ENCODE peak calls at places on chromosome 22, in ten cellular contexts. S is glutamatergic neuron, R is Ammon's horn, H is lower leg skin, P is hypothalamus, Y is spleen, I is caudate nucleus, O is NCI-H1694, B is Peyer's patch, F is amniotic stem cell. X is an unnamed sample.

GRCh38 chr22:27378994-27379393 is 422.6 kb downstream of the MN1 start:
- DNase-seq in O (peak), Y (no peak), B (no peak), R (no peak), H (no peak), P (no peak), I (no peak), F (no peak), S (no peak), X (no peak)

GRCh38 chr22:24588370-24588755 is 4.5 kb downstream of the LRRC75B start:
- DNase-seq in R (peak), O (no peak), P (peak), F (no peak), S (no peak), Y (no peak), I (peak), B (no peak), H (no peak), X (no peak)

GRCh38 chr22:46537946-46538815 is 761 bp upstream of the CELSR1 start:
- DNase-seq in P (no peak), F (no peak), I (no peak), H (no peak), R (no peak), Y (no peak), S (peak), O (no peak), B (no peak), X (no peak)

GRCh38 chr22:44729391-44730012 is 22.9 kb upstream of the ARHGAP8 start:
- DNase-seq in F (no peak), R (peak), Y (peak), H (no peak), S (no peak), P (no peak), I (peak), B (no peak), O (no peak), X (no peak)

GRCh38 chr22:19874307-19875060 is 19.8 kb upstream of the GNB1L start:
- DNase-seq in Y (peak), I (no peak), P (no peak), B (peak), R (no peak), S (peak), O (no peak), H (peak), F (no peak), X (no peak)

GRCh38 chr22:31818481-31819392 is 64.9 kb downstream of the DEPDC5 start:
- DNase-seq in I (no peak), B (no peak), R (no peak), S (no peak), H (no peak), P (no peak), O (no peak), Y (no peak), F (no peak), X (no peak)

GRCh38 chr22:30945653-30946052 is 22.9 kb downstream of the MORC2 start:
- DNase-seq in H (no peak), Y (no peak), O (no peak), I (no peak), B (no peak), S (no peak), F (no peak), R (no peak), P (no peak), X (no peak)

GRCh38 chr22:50206599-50206998 is 5.8 kb downstream of the SELENOO start:
- DNase-seq in Y (peak), P (no peak), I (no peak), R (peak), F (no peak), O (no peak), B (no peak), H (peak), S (no peak), X (no peak)

GRCh38 chr22:26707581-26707980 is 50.2 kb downstream of the MIAT start:
- DNase-seq in R (peak), Y (no peak), P (no peak), O (no peak), H (no peak), B (no peak), I (no peak), F (no peak), S (no peak), X (no peak)

GRCh38 chr22:30289980-30290313 is 642 bp upstream of the CASTOR1 start:
- DNase-seq in R (no peak), F (no peak), Y (no peak), O (no peak), B (no peak), I (no peak), H (no peak), S (no peak), P (no peak), X (no peak)